ENCODE peak calls at places on chromosome 17, in four cellular contexts. One of them, this sample, is unnamed.
A peak's percentile ranks its signal among the peaks of the same experiment; 100 is the strongest.

GRCh38 chr17:76032073-76032779 is 5.1 kb upstream of the EVPL start:
- DNase-seq in cardiac muscle cell: no peak
- DNase-seq in tibial nerve: no peak
- DNase-seq in CD8-positive, alpha-beta T cell: no peak
- DNase-seq in this sample: no peak

GRCh38 chr17:82849076-82849945 is 9.5 kb upstream of the ZNF750 start:
- DNase-seq in cardiac muscle cell: no peak
- DNase-seq in tibial nerve: no peak
- DNase-seq in CD8-positive, alpha-beta T cell: no peak
- DNase-seq in this sample: no peak

GRCh38 chr17:3845361-3845753 is 689 bp downstream of the NCBP3 start:
- DNase-seq in cardiac muscle cell: peak; percentile 19
- DNase-seq in tibial nerve: no peak
- DNase-seq in CD8-positive, alpha-beta T cell: no peak
- DNase-seq in this sample: no peak

GRCh38 chr17:64020068-64020766 is at the start of gene ICAM2:
- DNase-seq in cardiac muscle cell: no peak
- DNase-seq in tibial nerve: peak; percentile 54
- DNase-seq in CD8-positive, alpha-beta T cell: peak; percentile 83
- DNase-seq in this sample: no peak

GRCh38 chr17:62703269-62703775 is 75.9 kb downstream of the MRC2 start:
- DNase-seq in cardiac muscle cell: no peak
- DNase-seq in tibial nerve: no peak
- DNase-seq in CD8-positive, alpha-beta T cell: no peak
- DNase-seq in this sample: no peak

GRCh38 chr17:82372063-82372590 is 562 bp downstream of the UTS2R start:
- DNase-seq in cardiac muscle cell: no peak
- DNase-seq in tibial nerve: no peak
- DNase-seq in CD8-positive, alpha-beta T cell: no peak
- DNase-seq in this sample: no peak

GRCh38 chr17:45384047-45384799 is 48.4 kb downstream of the ARHGAP27 start:
- DNase-seq in cardiac muscle cell: peak; percentile 44
- DNase-seq in tibial nerve: no peak
- DNase-seq in CD8-positive, alpha-beta T cell: no peak
- DNase-seq in this sample: no peak

GRCh38 chr17:55709984-55710383 is 12.7 kb downstream of the TMEM100 start:
- DNase-seq in cardiac muscle cell: no peak
- DNase-seq in tibial nerve: no peak
- DNase-seq in CD8-positive, alpha-beta T cell: no peak
- DNase-seq in this sample: no peak

GRCh38 chr17:83068641-83069570 is 10.5 kb upstream of the METRNL start:
- DNase-seq in cardiac muscle cell: no peak
- DNase-seq in tibial nerve: no peak
- DNase-seq in CD8-positive, alpha-beta T cell: no peak
- DNase-seq in this sample: no peak

GRCh38 chr17:50661795-50662391 is 27.2 kb downstream of the ABCC3 start:
- DNase-seq in cardiac muscle cell: peak; percentile 84
- DNase-seq in tibial nerve: peak; percentile 25
- DNase-seq in CD8-positive, alpha-beta T cell: no peak
- DNase-seq in this sample: no peak

GRCh38 chr17:74199306-74200092 is 4.0 kb upstream of the RPL38 start:
- DNase-seq in cardiac muscle cell: peak; percentile 68
- DNase-seq in tibial nerve: peak; percentile 61
- DNase-seq in CD8-positive, alpha-beta T cell: peak; percentile 32
- DNase-seq in this sample: peak; percentile 80

GRCh38 chr17:45782889-45783592 is 1.1 kb upstream of the CRHR1 start:
- DNase-seq in cardiac muscle cell: peak; percentile 25
- DNase-seq in tibial nerve: no peak
- DNase-seq in CD8-positive, alpha-beta T cell: no peak
- DNase-seq in this sample: no peak

GRCh38 chr17:77769215-77769614 is 189.3 kb upstream of the TNRC6C start:
- DNase-seq in cardiac muscle cell: no peak
- DNase-seq in tibial nerve: no peak
- DNase-seq in CD8-positive, alpha-beta T cell: no peak
- DNase-seq in this sample: no peak

GRCh38 chr17:9367186-9367585 is 208.4 kb downstream of the STX8 start:
- DNase-seq in cardiac muscle cell: no peak
- DNase-seq in tibial nerve: no peak
- DNase-seq in CD8-positive, alpha-beta T cell: no peak
- DNase-seq in this sample: no peak

GRCh38 chr17:9363440-9364350 is 211.9 kb downstream of the STX8 start:
- DNase-seq in cardiac muscle cell: peak; percentile 18
- DNase-seq in tibial nerve: no peak
- DNase-seq in CD8-positive, alpha-beta T cell: no peak
- DNase-seq in this sample: no peak

GRCh38 chr17:9361572-9361955 is 214.1 kb downstream of the STX8 start:
- DNase-seq in cardiac muscle cell: no peak
- DNase-seq in tibial nerve: no peak
- DNase-seq in CD8-positive, alpha-beta T cell: no peak
- DNase-seq in this sample: no peak

GRCh38 chr17:9368631-9369030 is 207.0 kb downstream of the STX8 start:
- DNase-seq in cardiac muscle cell: no peak
- DNase-seq in tibial nerve: no peak
- DNase-seq in CD8-positive, alpha-beta T cell: no peak
- DNase-seq in this sample: no peak

GRCh38 chr17:9364837-9365430 is 210.7 kb downstream of the STX8 start:
- DNase-seq in cardiac muscle cell: no peak
- DNase-seq in tibial nerve: no peak
- DNase-seq in CD8-positive, alpha-beta T cell: no peak
- DNase-seq in this sample: no peak
- H3K27ac ChIP-seq in cardiac muscle cell: no peak overlapping the region
- H3K27ac ChIP-seq in tibial nerve: peak overlapping the region; percentile 49
- H3K27ac ChIP-seq in CD8-positive, alpha-beta T cell: no peak overlapping the region
- H3K27ac ChIP-seq in this sample: no peak overlapping the region

DNA sequence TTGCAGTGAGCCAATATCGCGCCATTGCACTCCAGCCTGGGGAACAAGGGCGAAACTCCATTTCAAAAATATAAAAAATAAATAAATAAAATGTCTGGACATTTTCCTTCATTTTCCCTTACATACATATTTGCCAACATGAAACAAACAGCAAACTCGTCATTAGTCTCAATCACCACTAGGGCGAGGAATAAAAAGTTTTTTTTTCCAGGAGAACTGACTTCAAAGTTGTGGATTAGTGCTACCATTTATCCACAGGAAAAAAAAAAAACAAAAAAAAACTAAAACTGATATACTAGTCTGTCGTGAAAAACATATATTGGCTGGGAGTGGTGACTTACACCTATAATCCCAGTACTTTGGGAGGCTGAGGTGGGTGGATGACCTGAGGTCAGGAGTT is 77.0 kb upstream of the MTMR4 start:
- DNase-seq in cardiac muscle cell: no peak
- DNase-seq in tibial nerve: no peak
- DNase-seq in CD8-positive, alpha-beta T cell: no peak
- DNase-seq in this sample: no peak
- TF ChIP-seq CTCF in cardiac muscle cell: no peak
- TF ChIP-seq CTCF in tibial nerve: no peak
- TF ChIP-seq CTCF in CD8-positive, alpha-beta T cell: no peak
- TF ChIP-seq CTCF in this sample: no peak

GRCh38 chr17:8477653-8478441 is 42.2 kb downstream of the NDEL1 start:
- DNase-seq in cardiac muscle cell: no peak
- DNase-seq in tibial nerve: no peak
- DNase-seq in CD8-positive, alpha-beta T cell: no peak
- DNase-seq in this sample: no peak

GRCh38 chr17:8480011-8480976 is 44.6 kb downstream of the NDEL1 start:
- DNase-seq in cardiac muscle cell: no peak
- DNase-seq in tibial nerve: no peak
- DNase-seq in CD8-positive, alpha-beta T cell: no peak
- DNase-seq in this sample: peak; percentile 9

GRCh38 chr17:8481089-8481488 is 45.4 kb downstream of the NDEL1 start:
- DNase-seq in cardiac muscle cell: no peak
- DNase-seq in tibial nerve: no peak
- DNase-seq in CD8-positive, alpha-beta T cell: no peak
- DNase-seq in this sample: no peak

GRCh38 chr17:8481703-8482102 is 46.0 kb downstream of the NDEL1 start:
- DNase-seq in cardiac muscle cell: no peak
- DNase-seq in tibial nerve: no peak
- DNase-seq in CD8-positive, alpha-beta T cell: no peak
- DNase-seq in this sample: no peak

DNA sequence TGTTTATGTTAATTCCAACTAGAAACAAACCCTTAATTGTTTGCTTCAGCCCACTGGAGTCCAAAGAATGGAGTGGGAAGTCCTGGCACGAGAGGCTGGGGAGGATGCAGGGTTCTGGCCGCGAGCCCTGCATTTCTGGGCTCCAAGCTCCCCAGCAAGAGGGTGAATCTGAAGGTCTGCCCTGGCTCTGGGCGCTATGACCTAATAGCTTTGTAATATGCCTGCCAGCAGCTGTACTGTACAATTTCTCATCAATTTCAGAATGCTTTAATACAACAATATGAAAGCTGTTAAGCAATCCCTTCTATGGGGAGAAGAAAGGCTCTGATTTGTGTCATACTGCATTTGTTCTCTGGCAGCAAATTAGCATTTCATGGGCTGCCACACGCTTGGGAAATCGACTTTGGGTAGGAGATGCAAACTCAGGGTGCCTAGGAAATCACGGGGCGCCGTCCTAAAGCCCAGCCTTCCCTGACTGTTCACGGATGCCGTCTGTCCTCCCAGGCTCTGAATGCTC is 43.8 kb downstream of the NDEL1 start:
- DNase-seq in cardiac muscle cell: peak; percentile 90
- DNase-seq in tibial nerve: no peak
- DNase-seq in CD8-positive, alpha-beta T cell: no peak
- DNase-seq in this sample: peak; percentile 62
- H3K27ac ChIP-seq in cardiac muscle cell: no peak overlapping the region
- H3K27ac ChIP-seq in tibial nerve: peak overlapping the region; percentile 92
- H3K27ac ChIP-seq in CD8-positive, alpha-beta T cell: no peak overlapping the region
- H3K27ac ChIP-seq in this sample: peak overlapping the region; percentile 40

GRCh38 chr17:20264996-20265395 is 202.3 kb downstream of the LGALS9B start:
- DNase-seq in cardiac muscle cell: no peak
- DNase-seq in tibial nerve: no peak
- DNase-seq in CD8-positive, alpha-beta T cell: no peak
- DNase-seq in this sample: no peak

GRCh38 chr17:20263595-20263994 is 203.7 kb downstream of the LGALS9B start:
- DNase-seq in cardiac muscle cell: peak; percentile 34
- DNase-seq in tibial nerve: no peak
- DNase-seq in CD8-positive, alpha-beta T cell: no peak
- DNase-seq in this sample: no peak

GRCh38 chr17:20259668-20260067 is 207.7 kb downstream of the LGALS9B start:
- DNase-seq in cardiac muscle cell: no peak
- DNase-seq in tibial nerve: no peak
- DNase-seq in CD8-positive, alpha-beta T cell: no peak
- DNase-seq in this sample: no peak

GRCh38 chr17:20266806-20267458 is 200.4 kb downstream of the LGALS9B start:
- DNase-seq in cardiac muscle cell: peak; percentile 49
- DNase-seq in tibial nerve: no peak
- DNase-seq in CD8-positive, alpha-beta T cell: no peak
- DNase-seq in this sample: no peak

GRCh38 chr17:20262116-20262977 is 205.0 kb downstream of the LGALS9B start:
- DNase-seq in cardiac muscle cell: no peak
- DNase-seq in tibial nerve: no peak
- DNase-seq in CD8-positive, alpha-beta T cell: no peak
- DNase-seq in this sample: no peak
- TF ChIP-seq CTCF in cardiac muscle cell: no peak
- TF ChIP-seq CTCF in tibial nerve: no peak
- TF ChIP-seq CTCF in CD8-positive, alpha-beta T cell: no peak
- TF ChIP-seq CTCF in this sample: no peak